ENCODE peak calls at places on chromosomes 4 and X, in seven cellular contexts. G, B, R, C, L, E and Q are unnamed samples.

GRCh38 chr4:165326831-165327210 is 648 bp upstream of the MSMO1 start:
- DNase-seq in G (peak), B (peak), R (peak), C (no peak), L (peak), E (no peak), Q (peak)

GRCh38 chr4:147480502-147480890 is 401 bp upstream of the EDNRA start:
- DNase-seq in G (no peak), B (no peak), R (no peak), C (no peak), L (no peak), E (no peak), Q (no peak)

GRCh38 chrX:7117587-7117986 is 29.9 kb upstream of the STS start:
- DNase-seq in G (no peak), B (no peak), R (no peak), C (no peak), L (no peak), E (no peak), Q (no peak)

GRCh38 chr4:164357957-164358356 is 396.0 kb upstream of the SMIM31 start:
- DNase-seq in G (no peak), B (no peak), R (peak), C (no peak), L (peak), E (no peak), Q (no peak)

GRCh38 chrX:1389993-1390285 is 2.0 kb downstream of the SLC25A6 start:
- DNase-seq in G (no peak), B (no peak), R (no peak), C (peak), L (no peak), E (no peak), Q (no peak)

GRCh38 chr4:54658321-54659093 is 750 bp downstream of the KIT start:
- DNase-seq in G (no peak), B (peak), R (peak), C (peak), L (peak), E (no peak), Q (peak)

GRCh38 chrX:65723706-65724105 is 56.3 kb downstream of the MSN start:
- DNase-seq in G (no peak), B (no peak), R (peak), C (no peak), L (peak), E (no peak), Q (no peak)

GRCh38 chrX:103002576-103002975 is 61.4 kb downstream of the BEX1 start:
- DNase-seq in G (no peak), B (no peak), R (no peak), C (no peak), L (no peak), E (no peak), Q (no peak)

GRCh38 chr4:139024686-139025085 is 9.1 kb downstream of the NOCT start:
- DNase-seq in G (no peak), B (no peak), R (no peak), C (no peak), L (no peak), E (no peak), Q (no peak)

GRCh38 chrX:646228-646495 is 15.6 kb downstream of the SHOX start:
- DNase-seq in G (no peak), B (no peak), R (no peak), C (no peak), L (no peak), E (no peak), Q (no peak)

GRCh38 chr4:169957785-169958184 is 68.4 kb downstream of the MFAP3L start:
- DNase-seq in G (no peak), B (peak), R (no peak), C (no peak), L (no peak), E (no peak), Q (no peak)

GRCh38 chrX:113548308-113549015 is 707.8 kb upstream of the AMOT start:
- DNase-seq in G (no peak), B (no peak), R (no peak), C (no peak), L (no peak), E (no peak), Q (no peak)

GRCh38 chr4:70863099-70863790 is 23.6 kb upstream of the GRSF1 start:
- DNase-seq in G (no peak), B (no peak), R (peak), C (no peak), L (no peak), E (no peak), Q (no peak)

GRCh38 chrX:123846598-123847038 is 13.2 kb upstream of the XIAP start:
- DNase-seq in G (no peak), B (no peak), R (peak), C (peak), L (peak), E (no peak), Q (no peak)

GRCh38 chr4:1406416-1406945 is at the start of gene NKX1-1:
- DNase-seq in G (no peak), B (no peak), R (no peak), C (no peak), L (no peak), E (no peak), Q (no peak)

GRCh38 chr4:183261953-183262775 is 57.9 kb downstream of the CLDN22 start:
- DNase-seq in G (peak), B (peak), R (peak), C (peak), L (peak), E (peak), Q (peak)

GRCh38 chr4:165928601-165929000 is 55.6 kb downstream of the TLL1 start:
- DNase-seq in G (no peak), B (no peak), R (peak), C (no peak), L (no peak), E (no peak), Q (no peak)

GRCh38 chr4:7368296-7368695 is 66.4 kb downstream of the PSAPL1 start:
- DNase-seq in G (no peak), B (no peak), R (no peak), C (no peak), L (no peak), E (no peak), Q (no peak)

GRCh38 chr4:88007304-88008132 is at the start of gene PKD2:
- DNase-seq in G (peak), B (peak), R (peak), C (peak), L (peak), E (no peak), Q (peak)

GRCh38 chr4:2256156-2256731 is 5.7 kb downstream of the MXD4 start:
- DNase-seq in G (no peak), B (no peak), R (no peak), C (peak), L (no peak), E (no peak), Q (peak)

GRCh38 chrX:47222776-47223350 is 4.4 kb downstream of the CDK16 start:
- DNase-seq in G (no peak), B (no peak), R (no peak), C (no peak), L (no peak), E (no peak), Q (no peak)

GRCh38 chr4:86614896-86615295 is 20.8 kb downstream of the PTPN13 start:
- DNase-seq in G (no peak), B (no peak), R (no peak), C (no peak), L (no peak), E (no peak), Q (no peak)

GRCh38 chr4:114037981-114038380 is 58.5 kb upstream of the ARSJ start:
- DNase-seq in G (no peak), B (no peak), R (no peak), C (no peak), L (no peak), E (no peak), Q (no peak)

GRCh38 chr4:55820260-55820659 is 670 bp downstream of the EXOC1L start:
- DNase-seq in G (no peak), B (no peak), R (no peak), C (no peak), L (no peak), E (no peak), Q (no peak)

GRCh38 chr4:88623097-88623496 is 30.8 kb downstream of the HERC3 start:
- DNase-seq in G (no peak), B (no peak), R (peak), C (no peak), L (peak), E (peak), Q (no peak)